ENCODE peak calls at places on chromosomes 5 and 9, in seven cellular contexts. One of them, this sample, is unnamed. For H3K4me1 and H3K36me3, the result is how much of the 10 kb centered on the place peaks cover.

GRCh38 chr5:94429566-94429965 is 188.8 kb downstream of the KIAA0825 start:
- DNase-seq in MM.1S: no peak
- DNase-seq in endothelial cell of umbilical vein: no peak
- DNase-seq in fibroblast of lung: no peak
- DNase-seq in Peyer's patch: no peak
- DNase-seq in heart right ventricle: no peak
- DNase-seq in GM12878: no peak
- DNase-seq in this sample: no peak

GRCh38 chr9:26058111-26058895 is 380.1 kb upstream of the TUSC1 start:
- DNase-seq in MM.1S: no peak
- DNase-seq in endothelial cell of umbilical vein: no peak
- DNase-seq in fibroblast of lung: no peak
- DNase-seq in Peyer's patch: no peak
- DNase-seq in heart right ventricle: no peak
- DNase-seq in GM12878: no peak
- DNase-seq in this sample: no peak

GRCh38 chr9:128902351-128903078 is 18.3 kb upstream of the PHYHD1 start:
- DNase-seq in MM.1S: peak
- DNase-seq in endothelial cell of umbilical vein: no peak
- DNase-seq in fibroblast of lung: no peak
- DNase-seq in Peyer's patch: peak
- DNase-seq in heart right ventricle: no peak
- DNase-seq in GM12878: no peak
- DNase-seq in this sample: no peak

GRCh38 chr5:6246820-6247437 is 131.4 kb downstream of the MED10 start:
- DNase-seq in MM.1S: no peak
- DNase-seq in endothelial cell of umbilical vein: no peak
- DNase-seq in fibroblast of lung: no peak
- DNase-seq in Peyer's patch: no peak
- DNase-seq in heart right ventricle: no peak
- DNase-seq in GM12878: peak
- DNase-seq in this sample: no peak

GRCh38 chr5:33415811-33416354 is 24.9 kb upstream of the TARS1 start:
- DNase-seq in MM.1S: no peak
- DNase-seq in endothelial cell of umbilical vein: no peak
- DNase-seq in fibroblast of lung: peak
- DNase-seq in Peyer's patch: no peak
- DNase-seq in heart right ventricle: no peak
- DNase-seq in GM12878: no peak
- DNase-seq in this sample: no peak

GRCh38 chr5:81420039-81420667 is 26.2 kb upstream of the ACOT12 start:
- DNase-seq in MM.1S: no peak
- DNase-seq in endothelial cell of umbilical vein: peak
- DNase-seq in fibroblast of lung: peak
- DNase-seq in Peyer's patch: no peak
- DNase-seq in heart right ventricle: no peak
- DNase-seq in GM12878: no peak
- DNase-seq in this sample: no peak

GRCh38 chr9:70873506-70873905 is 247.9 kb downstream of the TRPM3 start:
- DNase-seq in MM.1S: no peak
- DNase-seq in endothelial cell of umbilical vein: no peak
- DNase-seq in fibroblast of lung: no peak
- DNase-seq in Peyer's patch: no peak
- DNase-seq in heart right ventricle: no peak
- DNase-seq in GM12878: no peak
- DNase-seq in this sample: no peak

GRCh38 chr9:23774266-23774665 is 51.8 kb downstream of the ELAVL2 start:
- DNase-seq in MM.1S: no peak
- DNase-seq in endothelial cell of umbilical vein: no peak
- DNase-seq in fibroblast of lung: no peak
- DNase-seq in Peyer's patch: no peak
- DNase-seq in heart right ventricle: no peak
- DNase-seq in GM12878: no peak
- DNase-seq in this sample: no peak

GRCh38 chr9:114958021-114958846 is 27.8 kb upstream of the TNFSF8 start:
- DNase-seq in MM.1S: no peak
- DNase-seq in endothelial cell of umbilical vein: no peak
- DNase-seq in fibroblast of lung: peak
- DNase-seq in Peyer's patch: no peak
- DNase-seq in heart right ventricle: peak
- DNase-seq in GM12878: no peak
- DNase-seq in this sample: no peak

GRCh38 chr5:51468196-51468595 is 84.9 kb downstream of the ISL1 start:
- DNase-seq in MM.1S: no peak
- DNase-seq in endothelial cell of umbilical vein: no peak
- DNase-seq in fibroblast of lung: no peak
- DNase-seq in Peyer's patch: no peak
- DNase-seq in heart right ventricle: no peak
- DNase-seq in GM12878: no peak
- DNase-seq in this sample: peak

GRCh38 chr5:64644831-64645230 is 45.5 kb upstream of the SHISAL2B start:
- DNase-seq in MM.1S: no peak
- DNase-seq in endothelial cell of umbilical vein: no peak
- DNase-seq in fibroblast of lung: no peak
- DNase-seq in Peyer's patch: no peak
- DNase-seq in heart right ventricle: no peak
- DNase-seq in GM12878: no peak
- DNase-seq in this sample: no peak

GRCh38 chr5:95731571-95732554 is 727 bp downstream of the RHOBTB3 start:
- DNase-seq in MM.1S: no peak
- DNase-seq in endothelial cell of umbilical vein: peak
- DNase-seq in fibroblast of lung: peak
- DNase-seq in Peyer's patch: peak
- DNase-seq in heart right ventricle: peak
- DNase-seq in GM12878: no peak
- DNase-seq in this sample: peak

GRCh38 chr5:56123531-56124243 is 109.4 kb downstream of the ANKRD55 start:
- DNase-seq in MM.1S: no peak
- DNase-seq in endothelial cell of umbilical vein: peak
- DNase-seq in fibroblast of lung: peak
- DNase-seq in Peyer's patch: no peak
- DNase-seq in heart right ventricle: peak
- DNase-seq in GM12878: no peak
- DNase-seq in this sample: peak

GRCh38 chr5:134468921-134469400 is 56.5 kb upstream of the JADE2 start:
- DNase-seq in MM.1S: no peak
- DNase-seq in endothelial cell of umbilical vein: no peak
- DNase-seq in fibroblast of lung: no peak
- DNase-seq in Peyer's patch: no peak
- DNase-seq in heart right ventricle: no peak
- DNase-seq in GM12878: no peak
- DNase-seq in this sample: no peak

GRCh38 chr5:181158869-181159268 is 11.5 kb downstream of the OR2V2 start:
- DNase-seq in MM.1S: no peak
- DNase-seq in endothelial cell of umbilical vein: no peak
- DNase-seq in fibroblast of lung: no peak
- DNase-seq in Peyer's patch: no peak
- DNase-seq in heart right ventricle: no peak
- DNase-seq in GM12878: no peak
- DNase-seq in this sample: no peak

GRCh38 chr5:2752059-2752874 is 790 bp upstream of the IRX2 start:
- DNase-seq in MM.1S: no peak
- DNase-seq in endothelial cell of umbilical vein: no peak
- DNase-seq in fibroblast of lung: no peak
- DNase-seq in Peyer's patch: no peak
- DNase-seq in heart right ventricle: no peak
- DNase-seq in GM12878: no peak
- DNase-seq in this sample: peak

DNA sequence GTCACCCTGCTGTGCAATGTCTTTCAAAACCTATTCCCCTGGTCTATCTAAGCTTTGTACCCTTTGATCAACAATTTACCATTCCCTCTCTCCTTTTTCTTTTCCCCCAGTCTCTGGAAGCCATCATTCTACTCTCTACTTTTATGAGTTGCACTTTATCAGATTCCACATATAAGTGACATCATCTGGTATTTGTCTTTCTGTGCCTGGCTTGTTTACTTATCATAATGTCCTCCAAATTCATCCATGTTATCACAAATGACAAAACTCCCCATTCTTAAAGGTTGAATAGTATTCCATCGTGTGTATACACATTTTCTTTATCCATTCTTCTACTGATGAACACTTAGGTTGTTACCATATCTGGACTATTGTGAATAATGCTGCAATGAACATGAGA is 344.2 kb upstream of the CCNH start:
- DNase-seq in MM.1S: no peak
- DNase-seq in endothelial cell of umbilical vein: no peak
- DNase-seq in fibroblast of lung: no peak
- DNase-seq in Peyer's patch: no peak
- DNase-seq in heart right ventricle: no peak
- DNase-seq in GM12878: no peak
- DNase-seq in this sample: no peak
- H3K4me1 ChIP-seq in MM.1S: under half
- H3K4me1 ChIP-seq in endothelial cell of umbilical vein: under half
- H3K4me1 ChIP-seq in fibroblast of lung: under half
- H3K4me1 ChIP-seq in Peyer's patch: under half
- H3K4me1 ChIP-seq in heart right ventricle: under half
- H3K4me1 ChIP-seq in GM12878: under half
- H3K4me1 ChIP-seq in this sample: under half

DNA sequence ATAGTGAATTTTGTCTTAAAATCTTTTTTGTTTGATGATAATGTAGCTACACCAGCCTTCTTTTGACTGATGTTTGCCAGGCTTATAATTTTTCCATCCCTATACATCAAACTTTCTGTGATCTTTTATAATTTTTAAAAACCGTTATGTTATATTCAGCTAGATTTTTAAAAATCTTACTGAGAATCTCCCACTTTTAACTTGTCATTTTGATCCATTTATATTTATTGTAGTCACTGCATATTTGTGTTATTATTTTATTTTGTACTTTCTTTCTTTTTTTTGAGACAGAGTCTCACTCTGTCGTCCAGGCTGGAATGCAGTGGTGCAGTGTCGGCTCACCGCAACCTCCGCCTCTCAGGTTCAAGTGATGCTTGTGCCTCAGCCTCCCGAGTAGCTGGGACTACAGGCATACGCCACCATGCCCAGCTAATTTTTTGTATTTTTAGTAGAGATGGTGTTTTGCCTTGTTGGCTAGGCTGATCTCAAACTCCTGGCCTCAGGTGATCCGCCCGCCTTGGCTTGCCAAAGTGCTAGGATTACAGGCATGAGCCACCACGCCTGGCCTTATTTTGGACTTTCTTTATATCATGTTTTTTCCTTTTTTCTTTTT is 12.7 kb downstream of the MRRF start:
- DNase-seq in MM.1S: no peak
- DNase-seq in endothelial cell of umbilical vein: no peak
- DNase-seq in fibroblast of lung: no peak
- DNase-seq in Peyer's patch: no peak
- DNase-seq in heart right ventricle: no peak
- DNase-seq in GM12878: no peak
- DNase-seq in this sample: no peak
- H3K36me3 ChIP-seq in MM.1S: under half
- H3K36me3 ChIP-seq in endothelial cell of umbilical vein: under half
- H3K36me3 ChIP-seq in fibroblast of lung: under half
- H3K36me3 ChIP-seq in Peyer's patch: under half
- H3K36me3 ChIP-seq in heart right ventricle: under half
- H3K36me3 ChIP-seq in GM12878: under half
- H3K36me3 ChIP-seq in this sample: under half

GRCh38 chr9:121774715-121775613 is 123.5 kb downstream of the DAB2IP start:
- DNase-seq in MM.1S: no peak
- DNase-seq in endothelial cell of umbilical vein: no peak
- DNase-seq in fibroblast of lung: no peak
- DNase-seq in Peyer's patch: peak
- DNase-seq in heart right ventricle: peak
- DNase-seq in GM12878: no peak
- DNase-seq in this sample: peak
- TF ChIP-seq CTCF in MM.1S: no peak
- TF ChIP-seq CTCF in endothelial cell of umbilical vein: no peak
- TF ChIP-seq CTCF in fibroblast of lung: no peak
- TF ChIP-seq CTCF in Peyer's patch: no peak
- TF ChIP-seq CTCF in heart right ventricle: no peak
- TF ChIP-seq CTCF in GM12878: no peak
- TF ChIP-seq CTCF in this sample: no peak

GRCh38 chr9:134435527-134436355 is 109.5 kb downstream of the RXRA start:
- DNase-seq in MM.1S: no peak
- DNase-seq in endothelial cell of umbilical vein: no peak
- DNase-seq in fibroblast of lung: peak
- DNase-seq in Peyer's patch: no peak
- DNase-seq in heart right ventricle: no peak
- DNase-seq in GM12878: no peak
- DNase-seq in this sample: no peak

GRCh38 chr9:134433101-134433500 is 106.8 kb downstream of the RXRA start:
- DNase-seq in MM.1S: no peak
- DNase-seq in endothelial cell of umbilical vein: peak
- DNase-seq in fibroblast of lung: peak
- DNase-seq in Peyer's patch: no peak
- DNase-seq in heart right ventricle: no peak
- DNase-seq in GM12878: no peak
- DNase-seq in this sample: no peak

GRCh38 chr9:134434896-134435506 is 108.7 kb downstream of the RXRA start:
- DNase-seq in MM.1S: no peak
- DNase-seq in endothelial cell of umbilical vein: peak
- DNase-seq in fibroblast of lung: peak
- DNase-seq in Peyer's patch: peak
- DNase-seq in heart right ventricle: peak
- DNase-seq in GM12878: no peak
- DNase-seq in this sample: peak

GRCh38 chr9:134432471-134432870 is 106.2 kb downstream of the RXRA start:
- DNase-seq in MM.1S: no peak
- DNase-seq in endothelial cell of umbilical vein: no peak
- DNase-seq in fibroblast of lung: no peak
- DNase-seq in Peyer's patch: no peak
- DNase-seq in heart right ventricle: no peak
- DNase-seq in GM12878: no peak
- DNase-seq in this sample: no peak

DNA sequence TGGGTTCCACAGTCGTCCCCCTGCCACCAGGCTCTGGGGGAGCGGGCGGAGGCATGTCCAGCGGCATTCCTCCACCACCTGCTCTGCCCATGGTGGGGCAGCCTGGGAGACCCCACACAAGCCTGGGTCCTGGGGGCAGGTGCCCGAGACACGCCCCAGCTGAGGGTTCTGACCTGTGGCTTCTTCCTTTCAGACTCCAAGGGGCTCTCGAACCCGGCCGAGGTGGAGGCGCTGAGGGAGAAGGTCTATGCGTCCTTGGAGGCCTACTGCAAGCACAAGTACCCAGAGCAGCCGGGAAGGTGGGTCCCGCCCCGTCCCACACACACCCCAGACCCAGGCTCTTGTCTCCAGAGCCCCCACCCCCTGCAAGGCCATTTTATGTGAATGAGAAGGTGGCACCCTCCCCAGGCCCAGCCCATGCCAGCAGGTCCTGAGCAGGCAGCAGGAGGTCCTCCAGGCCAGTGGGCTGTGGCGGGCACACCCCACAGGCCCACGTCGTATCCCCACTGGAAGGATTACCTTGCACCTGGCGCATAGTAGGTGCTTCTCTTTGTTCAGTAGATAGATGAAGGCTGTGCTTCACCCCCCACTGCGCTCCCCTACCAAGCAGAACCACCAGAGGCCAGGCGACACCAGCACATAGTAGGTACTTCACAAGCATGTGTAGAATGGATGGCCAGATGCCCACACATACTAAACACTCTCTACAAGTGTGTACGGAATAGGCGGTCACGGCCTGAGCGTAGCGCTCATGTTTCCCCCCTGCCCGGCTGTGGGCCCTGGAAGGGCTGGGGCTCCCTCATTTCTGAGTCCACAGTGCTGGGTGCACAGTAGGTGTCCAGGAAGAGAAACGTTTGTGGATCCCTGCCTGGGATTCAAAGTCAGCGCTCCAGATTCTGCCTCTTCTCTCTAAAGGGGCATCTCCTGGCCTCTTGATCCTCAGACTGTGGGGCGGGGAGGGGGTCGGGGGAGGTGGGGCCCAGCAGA is 107.9 kb downstream of the RXRA start:
- DNase-seq in MM.1S: no peak
- DNase-seq in endothelial cell of umbilical vein: no peak
- DNase-seq in fibroblast of lung: no peak
- DNase-seq in Peyer's patch: no peak
- DNase-seq in heart right ventricle: no peak
- DNase-seq in GM12878: no peak
- DNase-seq in this sample: no peak
- H3K4me1 ChIP-seq in MM.1S: under half
- H3K4me1 ChIP-seq in endothelial cell of umbilical vein: under half
- H3K4me1 ChIP-seq in fibroblast of lung: under half
- H3K4me1 ChIP-seq in Peyer's patch: under half
- H3K4me1 ChIP-seq in heart right ventricle: half or more
- H3K4me1 ChIP-seq in GM12878: under half
- H3K4me1 ChIP-seq in this sample: under half